ENCODE peak calls at places on chromosomes 7 and 10, in four cellular contexts. W is IMR-90, O is colonic mucosa, I is dorsolateral prefrontal cortex. E is an unnamed sample.
A peak's percentile ranks its signal among the peaks of the same experiment; 100 is the strongest.

GRCh38 chr10:121241337-121241736 is 356.9 kb downstream of the FGFR2 start:
- DNase-seq in W (no peak), O (no peak), I (no peak), E (no peak)

GRCh38 chr10:48606530-48607355 is 1.9 kb upstream of the ARHGAP22 start:
- DNase-seq in W (peak; percentile 99), O (peak; percentile 19), I (no peak), E (peak; percentile 34)

GRCh38 chr10:53601260-53601875 is 828.8 kb upstream of the MBL2 start:
- DNase-seq in W (peak; percentile 28), O (no peak), I (no peak), E (no peak)

GRCh38 chr10:98170249-98171117 is 36.0 kb downstream of the R3HCC1L start:
- DNase-seq in W (peak; percentile 60), O (peak; percentile 51), I (no peak), E (no peak)

GRCh38 chr10:92593553-92594046 is 670 bp downstream of the KIF11 start:
- DNase-seq in W (no peak), O (no peak), I (no peak), E (no peak)

GRCh38 chr10:1150638-1150955 is 94.4 kb downstream of the WDR37 start:
- DNase-seq in W (no peak), O (no peak), I (no peak), E (no peak)

GRCh38 chr10:67912330-67912946 is 28.0 kb downstream of the SIRT1 start:
- DNase-seq in W (peak; percentile 25), O (no peak), I (no peak), E (no peak)

GRCh38 chr7:82050792-82051191 is 280.9 kb upstream of the HGF start:
- DNase-seq in W (peak; percentile 87), O (no peak), I (no peak), E (no peak)

GRCh38 chr10:79130846-79131245 is 62.1 kb downstream of the ZMIZ1 start:
- DNase-seq in W (no peak), O (no peak), I (no peak), E (no peak)

GRCh38 chr7:70694357-70694908 is 437.5 kb upstream of the GALNT17 start:
- DNase-seq in W (peak; percentile 28), O (peak; percentile 43), I (no peak), E (peak; percentile 45)

DNA sequence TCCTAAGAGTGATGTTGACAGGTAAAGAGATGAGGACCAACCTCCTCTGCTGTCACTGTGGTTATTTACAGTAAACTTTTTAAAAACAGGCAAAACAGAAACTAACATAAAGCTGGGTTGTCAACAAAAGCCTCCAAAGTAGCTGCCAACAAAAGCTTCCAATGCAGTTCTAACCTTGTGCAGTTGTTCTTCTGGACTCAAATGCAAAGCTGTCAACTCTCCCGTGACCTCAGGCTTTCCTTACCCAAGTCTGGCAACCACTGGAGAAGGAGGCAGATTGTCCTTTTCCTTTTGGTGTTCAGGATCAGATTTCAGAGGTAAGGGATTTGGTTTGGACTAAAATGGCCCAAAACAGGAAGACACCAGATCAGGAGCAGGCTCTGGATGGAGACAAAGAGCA is 63.1 kb downstream of the DLG5 start:
- DNase-seq in W (no peak), O (no peak), I (no peak), E (no peak)
- H3K27ac ChIP-seq in W (no peak overlapping the region), O (no peak overlapping the region), I (no peak overlapping the region), E (no peak overlapping the region)

GRCh38 chr7:137345799-137346449 is 2.4 kb upstream of the PTN start:
- DNase-seq in W (no peak), O (no peak), I (no peak), E (no peak)

GRCh38 chr7:137337902-137338301 is 5.6 kb downstream of the PTN start:
- DNase-seq in W (no peak), O (no peak), I (no peak), E (no peak)

GRCh38 chr7:137342751-137343482 is 616 bp downstream of the PTN start:
- DNase-seq in W (peak; percentile 12), O (no peak), I (no peak), E (no peak)

GRCh38 chr7:137342340-137342739 is 1.2 kb downstream of the PTN start:
- DNase-seq in W (peak; percentile 49), O (no peak), I (no peak), E (no peak)

DNA sequence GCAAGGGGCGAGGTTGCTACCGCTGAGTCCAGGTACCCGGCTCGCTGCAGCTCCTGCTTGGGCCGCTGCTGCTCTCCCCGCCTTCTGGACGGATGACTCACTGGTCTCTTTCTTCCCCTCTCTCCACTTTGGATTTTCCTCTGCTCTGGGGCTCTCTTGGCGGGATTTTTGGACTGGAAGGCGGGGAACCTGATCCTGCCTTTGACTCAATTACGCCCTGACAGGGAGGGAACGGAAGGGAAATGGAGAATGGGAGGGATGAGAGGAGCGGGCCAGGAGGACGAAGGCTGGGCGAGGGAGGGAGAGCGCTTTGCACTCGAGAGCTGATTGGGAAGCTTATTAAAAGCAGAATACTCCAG is at the start of gene PTN:
- DNase-seq in W (peak; percentile 79), O (no peak), I (peak; percentile 50), E (no peak)
- H3K4me3 ChIP-seq in W (peak within 1 kb of the TSS; percentile 79), O (peak within 1 kb of the TSS; percentile 16), I (peak within 1 kb of the TSS; percentile 66), E (no peak within 1 kb of the TSS)

DNA sequence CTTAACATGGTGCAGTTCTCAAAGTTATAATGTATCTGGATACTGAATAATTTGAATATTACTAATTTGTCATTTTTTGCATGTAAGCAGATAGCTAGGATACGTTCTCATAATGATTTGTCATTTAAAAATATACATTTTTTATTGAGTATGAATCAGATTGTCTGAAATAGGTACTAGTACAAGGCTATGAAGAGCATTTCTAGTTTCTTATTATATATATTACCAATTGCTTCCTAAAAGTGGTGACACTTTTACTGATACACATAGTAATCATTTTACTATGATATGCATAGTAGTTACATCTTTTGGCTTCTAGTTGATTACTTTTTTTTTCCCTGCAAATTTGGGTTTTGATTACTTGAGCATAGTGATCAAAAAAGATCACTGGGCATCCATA is 26.4 kb downstream of the RAB18 start:
- DNase-seq in W (no peak), O (no peak), I (no peak), E (no peak)
- TF ChIP-seq CTCF in W (no peak), O (no peak), I (no peak), E (no peak)

GRCh38 chr10:86651631-86652331 is 2.6 kb upstream of the OPN4 start:
- DNase-seq in W (no peak), O (no peak), I (peak; percentile 27), E (no peak)
- H3K27ac ChIP-seq in W (no peak overlapping the region), O (no peak overlapping the region), I (no peak overlapping the region), E (no peak overlapping the region)

GRCh38 chr10:124545756-124546369 is 84.2 kb downstream of the LHPP start:
- DNase-seq in W (no peak), O (no peak), I (no peak), E (no peak)

GRCh38 chr10:124545346-124545745 is 83.7 kb downstream of the LHPP start:
- DNase-seq in W (no peak), O (peak; percentile 48), I (no peak), E (no peak)

GRCh38 chr10:124543146-124543545 is 81.5 kb downstream of the LHPP start:
- DNase-seq in W (no peak), O (no peak), I (no peak), E (no peak)

GRCh38 chr10:124543971-124544370 is 82.3 kb downstream of the LHPP start:
- DNase-seq in W (no peak), O (no peak), I (no peak), E (no peak)

DNA sequence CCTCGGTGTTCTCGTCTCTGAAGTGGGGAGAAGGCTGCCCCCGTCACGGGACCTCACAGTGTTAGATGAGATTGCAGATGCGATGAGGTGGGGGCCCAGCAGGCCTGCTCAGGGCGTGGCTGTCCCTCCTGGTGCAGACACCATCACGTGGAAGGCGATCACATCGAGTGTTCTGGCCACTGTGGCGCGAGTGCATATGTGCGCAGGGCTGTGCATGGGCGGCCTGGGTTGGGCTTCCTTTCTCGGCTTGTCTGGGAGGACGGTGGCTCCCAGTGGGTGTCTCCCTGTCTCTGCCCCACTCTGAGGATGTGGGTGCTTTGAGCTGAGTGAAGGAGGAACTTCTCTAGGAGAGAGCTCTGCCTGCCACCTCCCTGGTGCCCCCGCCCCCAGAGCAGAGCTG is 83.1 kb downstream of the LHPP start:
- DNase-seq in W (no peak), O (no peak), I (peak; percentile 55), E (no peak)
- H3K4me3 ChIP-seq in W (no peak overlapping the region), O (no peak overlapping the region), I (no peak overlapping the region), E (no peak overlapping the region)

DNA sequence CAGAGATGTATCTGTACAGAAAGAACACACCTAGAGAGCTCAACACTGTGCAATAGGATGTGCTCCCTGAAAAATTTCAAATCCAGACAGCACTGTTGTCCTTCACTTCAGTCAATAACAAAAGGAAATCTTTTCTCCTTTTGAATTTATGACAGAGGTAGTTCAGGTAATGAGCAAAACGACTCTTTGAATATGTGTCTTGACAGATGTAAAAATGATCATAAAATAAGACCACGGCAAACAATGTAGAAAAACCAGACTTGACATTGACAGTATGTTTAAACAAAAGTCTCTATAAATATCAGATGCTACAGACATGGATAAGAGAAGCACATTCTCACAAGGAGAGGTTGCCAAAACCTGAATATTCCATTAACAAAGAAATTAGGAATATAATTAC is 163.5 kb upstream of the FEZF1 start:
- DNase-seq in W (no peak), O (no peak), I (no peak), E (no peak)
- TF ChIP-seq CTCF in W (no peak), O (no peak), I (no peak), E (no peak)

DNA sequence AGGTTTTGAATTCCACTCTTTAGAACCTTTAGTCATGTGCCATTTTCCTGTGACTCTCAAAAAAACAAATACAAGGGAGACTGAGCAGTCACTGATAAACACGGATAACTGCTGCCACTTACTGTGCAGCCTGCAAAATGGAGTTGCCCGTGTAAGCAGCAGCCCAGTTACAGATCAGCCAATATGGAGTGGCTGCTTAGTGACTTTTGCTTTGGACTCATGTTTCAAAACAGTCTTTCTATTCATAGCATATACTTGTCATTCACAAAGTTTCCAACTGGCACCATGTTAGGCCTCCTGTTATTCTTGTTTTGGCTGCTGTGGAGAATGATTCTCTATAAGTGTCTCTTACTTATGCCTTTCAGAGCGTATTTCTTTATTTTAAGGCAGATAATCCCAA is 3.0 kb downstream of the FAM204A start:
- DNase-seq in W (no peak), O (no peak), I (no peak), E (no peak)
- H3K27ac ChIP-seq in W (no peak overlapping the region), O (no peak overlapping the region), I (no peak overlapping the region), E (peak overlapping the region; percentile 60)